ENCODE peak calls at places on chromosomes 1 and 21, in six cellular contexts. V is GM10248, T is prostate gland, L is Panc1, Z is body of pancreas, U is progenitor cell of endocrine pancreas. O is an unnamed sample.

GRCh38 chr1:238060046-238060445 is 169.3 kb upstream of the ZP4 start:
- DNase-seq in V (no peak), T (no peak), L (no peak), Z (no peak), U (no peak), O (no peak)

GRCh38 chr1:1782399-1783221 is 4.3 kb upstream of the NADK start:
- DNase-seq in V (no peak), T (peak), L (no peak), Z (peak), U (peak), O (no peak)

GRCh38 chr1:68111804-68112436 is 61.5 kb upstream of the DIRAS3 start:
- DNase-seq in V (no peak), T (peak), L (no peak), Z (peak), U (no peak), O (no peak)

GRCh38 chr1:115706774-115707425 is 61.6 kb downstream of the CASQ2 start:
- DNase-seq in V (peak), T (no peak), L (no peak), Z (no peak), U (no peak), O (no peak)

GRCh38 chr1:39646232-39647081 is 7.0 kb upstream of the HEYL start:
- DNase-seq in V (no peak), T (no peak), L (no peak), Z (peak), U (peak), O (no peak)

GRCh38 chr1:170010443-170010842 is 64.1 kb downstream of the KIFAP3 start:
- DNase-seq in V (no peak), T (no peak), L (no peak), Z (peak), U (no peak), O (no peak)

GRCh38 chr1:172581273-172581672 is 48.3 kb downstream of the SUCO start:
- DNase-seq in V (no peak), T (no peak), L (no peak), Z (no peak), U (no peak), O (no peak)

GRCh38 chr21:25952306-25952705 is 217.5 kb downstream of the GABPA start:
- DNase-seq in V (no peak), T (no peak), L (no peak), Z (no peak), U (no peak), O (no peak)

GRCh38 chr1:150621497-150622113 is 7.8 kb downstream of the ENSA start:
- DNase-seq in V (peak), T (peak), L (no peak), Z (peak), U (no peak), O (peak)

GRCh38 chr1:149915429-149916192 is 2.0 kb downstream of the SV2A start:
- DNase-seq in V (no peak), T (no peak), L (no peak), Z (no peak), U (no peak), O (no peak)

GRCh38 chr1:185632659-185633428 is 101.3 kb upstream of the HMCN1 start:
- DNase-seq in V (no peak), T (no peak), L (no peak), Z (no peak), U (no peak), O (no peak)

GRCh38 chr1:206705187-206705586 is 20.5 kb downstream of the MAPKAPK2 start:
- DNase-seq in V (no peak), T (no peak), L (no peak), Z (no peak), U (no peak), O (no peak)

GRCh38 chr1:85200367-85200869 is 398 bp downstream of the SYDE2 start:
- DNase-seq in V (peak), T (peak), L (no peak), Z (peak), U (peak), O (no peak)

GRCh38 chr1:164608651-164609057 is 49.7 kb downstream of the PBX1 start:
- DNase-seq in V (no peak), T (no peak), L (no peak), Z (no peak), U (no peak), O (no peak)

GRCh38 chr1:103783944-103784377 is 34.3 kb downstream of the AMY1C start:
- DNase-seq in V (no peak), T (no peak), L (no peak), Z (no peak), U (no peak), O (no peak)

GRCh38 chr1:188782220-188782841 is 1695.3 kb downstream of the BRINP3 start:
- DNase-seq in V (peak), T (no peak), L (peak), Z (peak), U (no peak), O (no peak)

GRCh38 chr1:33060579-33061083 is 20.3 kb upstream of the AZIN2 start:
- DNase-seq in V (no peak), T (no peak), L (no peak), Z (no peak), U (no peak), O (no peak)

GRCh38 chr1:109942434-109942833 is 31.8 kb downstream of the CSF1 start:
- DNase-seq in V (no peak), T (no peak), L (no peak), Z (no peak), U (no peak), O (no peak)

GRCh38 chr1:154337253-154337894 is 12.0 kb downstream of the ATP8B2 start:
- DNase-seq in V (no peak), T (no peak), L (no peak), Z (no peak), U (no peak), O (no peak)

GRCh38 chr1:112762541-112763141 is 47.5 kb upstream of the PPM1J start:
- DNase-seq in V (no peak), T (peak), L (no peak), Z (peak), U (no peak), O (no peak)

GRCh38 chr1:53313556-53313955 is 14.3 kb downstream of the LRP8 start:
- DNase-seq in V (no peak), T (no peak), L (no peak), Z (no peak), U (no peak), O (no peak)

GRCh38 chr1:204746838-204747442 is 61.4 kb upstream of the LRRN2 start:
- DNase-seq in V (peak), T (peak), L (peak), Z (peak), U (peak), O (no peak)

GRCh38 chr21:35032474-35033263 is 16.4 kb downstream of the RUNX1 start:
- DNase-seq in V (no peak), T (no peak), L (no peak), Z (no peak), U (no peak), O (no peak)

GRCh38 chr1:60126733-60127132 is 53.2 kb upstream of the C1orf87 start:
- DNase-seq in V (no peak), T (no peak), L (no peak), Z (no peak), U (no peak), O (no peak)

GRCh38 chr1:47593598-47594285 is 155.9 kb downstream of the FOXD2 start:
- DNase-seq in V (no peak), T (no peak), L (no peak), Z (no peak), U (no peak), O (no peak)

GRCh38 chr1:186763107-186763506 is 65.6 kb upstream of the PLA2G4A start:
- DNase-seq in V (peak), T (no peak), L (no peak), Z (no peak), U (no peak), O (no peak)

GRCh38 chr1:5718716-5719632 is 273.3 kb downstream of the NPHP4 start:
- DNase-seq in V (no peak), T (no peak), L (no peak), Z (no peak), U (no peak), O (no peak)

GRCh38 chr1:64302971-64303370 is 99.5 kb downstream of the UBE2U start:
- DNase-seq in V (no peak), T (no peak), L (no peak), Z (no peak), U (no peak), O (no peak)

GRCh38 chr1:52365091-52365745 is 787 bp downstream of the CC2D1B start:
- DNase-seq in V (no peak), T (peak), L (no peak), Z (peak), U (no peak), O (no peak)

GRCh38 chr1:154750681-154751665 is 119.1 kb downstream of the KCNN3 start:
- DNase-seq in V (no peak), T (no peak), L (no peak), Z (no peak), U (no peak), O (no peak)

GRCh38 chr1:109620396-109620817 is 770 bp downstream of the AMPD2 start:
- DNase-seq in V (no peak), T (no peak), L (no peak), Z (no peak), U (no peak), O (no peak)

GRCh38 chr1:154747841-154748766 is 122.0 kb downstream of the KCNN3 start:
- DNase-seq in V (peak), T (no peak), L (no peak), Z (no peak), U (no peak), O (peak)

GRCh38 chr1:36653850-36654249 is 171.1 kb upstream of the CSF3R start:
- DNase-seq in V (no peak), T (no peak), L (no peak), Z (no peak), U (no peak), O (no peak)

GRCh38 chr1:30184393-30185141 is 538.8 kb downstream of the MATN1 start:
- DNase-seq in V (no peak), T (no peak), L (no peak), Z (no peak), U (no peak), O (no peak)

GRCh38 chr1:108000620-108001105 is 35.7 kb upstream of the VAV3 start:
- DNase-seq in V (no peak), T (peak), L (no peak), Z (peak), U (no peak), O (no peak)

GRCh38 chr1:35097224-35097623 is 18.0 kb downstream of the ZMYM1 start:
- DNase-seq in V (no peak), T (no peak), L (no peak), Z (no peak), U (no peak), O (no peak)

GRCh38 chr1:227919916-227920315 is 27.8 kb downstream of the WNT9A start:
- DNase-seq in V (no peak), T (no peak), L (no peak), Z (no peak), U (no peak), O (no peak)

GRCh38 chr1:221858758-221859157 is 116.9 kb upstream of the DUSP10 start:
- DNase-seq in V (no peak), T (no peak), L (peak), Z (no peak), U (no peak), O (no peak)

GRCh38 chr1:8789314-8790214 is 27.9 kb downstream of the RERE start:
- DNase-seq in V (no peak), T (peak), L (no peak), Z (no peak), U (peak), O (no peak)

GRCh38 chr1:111334169-111334568 is 43.5 kb downstream of the CHIA start:
- DNase-seq in V (peak), T (no peak), L (no peak), Z (no peak), U (no peak), O (peak)
- TF ChIP-seq CTCF in V (peak), T (peak), L (peak), Z (peak), U (peak), O (peak)

GRCh38 chr1:177334276-177334675 is 163.5 kb downstream of the BRINP2 start:
- DNase-seq in V (no peak), T (no peak), L (no peak), Z (no peak), U (no peak), O (no peak)
- TF ChIP-seq CTCF in V (no peak), T (no peak), L (no peak), Z (no peak), U (peak), O (no peak)

DNA sequence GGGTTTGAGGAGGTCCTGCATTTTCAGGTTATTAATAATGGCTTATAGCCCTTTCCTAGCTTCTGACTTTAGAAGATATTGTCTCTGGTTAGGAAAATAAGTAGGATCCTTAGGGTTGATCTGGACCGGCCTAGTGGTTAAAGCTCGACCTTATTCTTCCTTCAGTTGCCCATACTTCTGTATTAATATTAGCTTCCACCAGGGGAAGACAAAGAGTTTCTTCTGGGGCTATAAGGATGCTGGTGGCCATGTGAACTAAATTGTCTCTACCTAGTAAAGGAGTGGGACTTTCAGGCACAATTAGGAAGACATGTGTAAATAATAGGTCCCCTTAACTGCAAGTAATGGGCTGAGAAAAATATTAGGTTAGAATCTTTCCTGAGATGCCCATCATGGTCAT is 20.6 kb upstream of the FCGR2A start:
- DNase-seq in V (no peak), T (no peak), L (no peak), Z (no peak), U (no peak), O (no peak)
- TF ChIP-seq CTCF in V (peak), T (no peak), L (peak), Z (no peak), U (peak), O (peak)

DNA sequence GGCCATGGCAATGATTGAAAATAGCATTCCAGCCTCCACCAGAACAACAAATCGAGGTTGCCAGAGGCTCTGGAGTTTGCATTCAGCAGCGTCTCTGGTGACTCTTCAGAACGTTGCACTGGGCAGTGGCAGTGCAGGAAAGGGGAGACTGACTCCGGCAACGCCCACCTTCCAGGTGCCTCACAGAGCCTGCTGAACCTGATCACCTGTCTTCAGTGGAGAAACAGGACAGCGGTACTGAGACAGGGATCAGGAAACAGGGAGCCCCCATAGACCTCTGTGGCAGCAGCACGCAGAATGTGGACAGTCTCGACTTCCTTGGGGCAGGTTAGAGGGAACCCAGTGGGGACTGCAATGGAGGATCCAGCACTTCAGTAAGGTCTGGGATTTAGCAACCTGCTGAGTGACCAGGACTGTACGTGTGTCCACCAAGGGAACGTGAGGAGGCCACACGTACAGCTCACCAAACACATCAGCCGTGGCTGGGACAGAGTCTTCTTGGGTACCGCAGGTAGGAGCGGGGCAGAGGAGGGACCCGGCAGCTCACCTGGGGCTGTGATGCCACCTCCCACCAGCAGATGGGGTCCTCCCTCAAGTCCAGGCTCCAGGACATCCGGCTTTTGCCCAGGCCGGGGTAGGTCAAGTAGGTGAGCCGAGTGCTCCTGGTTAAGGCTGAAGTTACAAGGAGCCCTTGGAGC is 128.6 kb downstream of the PRDM2 start:
- DNase-seq in V (peak), T (no peak), L (no peak), Z (peak), U (peak), O (peak)
- TF ChIP-seq CTCF in V (peak), T (peak), L (peak), Z (peak), U (peak), O (peak)

DNA sequence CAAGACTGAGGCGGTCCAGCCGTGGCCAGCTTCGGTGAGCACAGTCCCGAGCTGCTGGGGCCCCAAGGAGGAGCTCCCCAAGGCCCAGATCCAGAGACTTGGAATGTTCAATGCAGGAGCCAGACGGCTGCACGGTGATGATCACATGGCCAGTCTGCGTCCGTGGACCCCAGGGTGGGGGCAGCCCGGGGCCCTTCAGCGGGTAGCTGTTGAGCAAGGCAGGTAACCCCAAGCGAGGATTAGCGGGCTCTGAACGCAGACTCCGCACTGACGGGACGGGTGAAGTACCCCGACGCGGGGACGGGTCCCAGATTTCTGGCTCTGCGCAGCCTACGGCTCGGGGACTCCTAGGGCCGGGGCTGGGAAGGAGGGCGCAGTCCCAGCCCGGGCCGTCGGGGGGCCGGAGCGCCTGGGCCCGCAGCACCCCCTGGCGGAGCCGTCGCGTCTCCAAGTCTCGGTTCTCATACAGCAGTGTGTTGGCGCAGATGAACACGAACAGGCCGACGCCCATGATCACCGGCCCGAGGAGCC is 2.7 kb downstream of the TMEM200B start:
- DNase-seq in V (peak), T (no peak), L (no peak), Z (no peak), U (peak), O (peak)
- TF ChIP-seq CTCF in V (peak), T (peak), L (peak), Z (peak), U (peak), O (peak)

DNA sequence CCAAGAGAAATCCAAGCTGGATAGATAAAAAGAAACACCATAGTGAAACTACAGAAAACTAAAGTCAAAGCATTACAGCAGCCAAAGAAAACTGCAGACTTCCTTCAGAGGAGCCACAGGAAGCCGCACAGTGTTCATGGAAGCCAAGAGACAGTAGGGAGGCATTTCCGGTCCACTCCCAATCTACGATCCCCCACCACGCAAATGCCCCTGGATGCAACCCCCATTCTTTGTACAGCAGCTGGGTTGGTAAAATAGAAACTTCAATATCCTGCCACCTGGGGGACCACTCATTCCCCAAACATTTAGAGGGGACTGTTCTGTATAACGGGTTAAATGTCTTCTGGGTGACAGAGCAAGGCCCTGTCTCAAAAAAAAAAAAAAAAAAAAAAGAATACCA is 43.9 kb upstream of the TSPEAR start:
- DNase-seq in V (no peak), T (no peak), L (no peak), Z (no peak), U (no peak), O (no peak)
- TF ChIP-seq CTCF in V (no peak), T (no peak), L (no peak), Z (peak), U (no peak), O (peak)

DNA sequence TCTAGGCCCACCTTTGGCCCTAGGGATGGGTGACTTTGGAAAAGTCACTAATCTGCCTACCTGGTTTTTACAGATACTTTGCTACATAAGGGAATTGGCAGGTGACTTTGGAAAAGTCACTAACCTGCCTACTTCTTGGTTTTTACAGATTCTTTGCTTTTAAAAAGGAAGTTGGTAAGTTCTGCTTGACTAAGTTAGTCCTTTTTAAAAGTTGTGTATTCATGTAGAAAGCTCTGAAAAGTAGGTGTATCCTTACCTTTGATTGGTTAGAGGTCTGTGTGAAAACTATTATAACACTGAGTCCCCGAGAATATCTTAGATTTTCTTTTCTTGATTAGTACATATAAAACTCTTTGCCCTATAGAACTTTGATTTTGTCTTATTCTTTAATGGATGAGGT is 12.4 kb downstream of the ATF6 start:
- DNase-seq in V (no peak), T (no peak), L (no peak), Z (no peak), U (no peak), O (no peak)
- TF ChIP-seq CTCF in V (no peak), T (no peak), L (no peak), Z (no peak), U (no peak), O (no peak)

O was measured in GM06990.